ENCODE peak calls at places on chromosome 16, in six cellular contexts. I is HFFc6, O is keratinocyte, F is NCI-H1092 treated with DMSO at 0.1 percent for 48 hours, A is nucleus accumbens, W is esophagus squamous epithelium. Y is an unnamed sample.

GRCh38 chr16:17275076-17275732 is 195.6 kb downstream of the XYLT1 start:
- DNase-seq in I (peak), O (no peak), F (no peak), A (no peak), W (no peak), Y (no peak)

GRCh38 chr16:46650224-46650623 is 29.0 kb upstream of the SHCBP1 start:
- DNase-seq in I (no peak), O (no peak), F (no peak), A (no peak), W (no peak), Y (no peak)

GRCh38 chr16:11384184-11384955 is 39.1 kb downstream of the RMI2 start:
- DNase-seq in I (no peak), O (no peak), F (no peak), A (no peak), W (no peak), Y (no peak)

GRCh38 chr16:3575491-3575890 is 1.7 kb downstream of the NLRC3 start:
- DNase-seq in I (no peak), O (no peak), F (no peak), A (no peak), W (no peak), Y (no peak)

GRCh38 chr16:10182186-10182683 is at the start of gene GRIN2A:
- DNase-seq in I (no peak), O (no peak), F (no peak), A (peak), W (no peak), Y (no peak)

GRCh38 chr16:86044241-86044671 is 145.3 kb downstream of the IRF8 start:
- DNase-seq in I (peak), O (no peak), F (no peak), A (no peak), W (no peak), Y (peak)

GRCh38 chr16:77282345-77282744 is 83.1 kb downstream of the SYCE1L start:
- DNase-seq in I (no peak), O (no peak), F (no peak), A (no peak), W (no peak), Y (no peak)

GRCh38 chr16:65225488-65225887 is 103.6 kb upstream of the CDH11 start:
- DNase-seq in I (no peak), O (no peak), F (no peak), A (no peak), W (no peak), Y (no peak)

GRCh38 chr16:81668243-81669097 is 110.6 kb upstream of the PLCG2 start:
- DNase-seq in I (no peak), O (no peak), F (peak), A (no peak), W (no peak), Y (no peak)

GRCh38 chr16:4744758-4745569 is 10.6 kb downstream of the DNAAF8 start:
- DNase-seq in I (no peak), O (no peak), F (no peak), A (no peak), W (no peak), Y (no peak)

GRCh38 chr16:69741951-69742904 is 12.5 kb downstream of the NOB1 start:
- DNase-seq in I (peak), O (no peak), F (no peak), A (no peak), W (no peak), Y (no peak)